ENCODE peak calls at places on chromosomes 5 and 9, in five cellular contexts. One of them, this sample, is unnamed.

GRCh38 chr5:33041586-33041985 is 330.5 kb downstream of the NPR3 start:
- DNase-seq in neuronal stem cell: no peak
- DNase-seq in IMR-90: no peak
- DNase-seq in mesendoderm: no peak
- DNase-seq in mesenchymal stem cell: no peak
- DNase-seq in this sample: no peak

GRCh38 chr9:106588601-106589000 is 274.4 kb upstream of the ZNF462 start:
- DNase-seq in neuronal stem cell: no peak
- DNase-seq in IMR-90: no peak
- DNase-seq in mesendoderm: peak
- DNase-seq in mesenchymal stem cell: peak
- DNase-seq in this sample: peak

GRCh38 chr9:86731511-86731993 is 215.8 kb downstream of the GAS1 start:
- DNase-seq in neuronal stem cell: no peak
- DNase-seq in IMR-90: peak
- DNase-seq in mesendoderm: no peak
- DNase-seq in mesenchymal stem cell: no peak
- DNase-seq in this sample: no peak

GRCh38 chr5:23977365-23977764 is 470.0 kb downstream of the PRDM9 start:
- DNase-seq in neuronal stem cell: no peak
- DNase-seq in IMR-90: no peak
- DNase-seq in mesendoderm: peak
- DNase-seq in mesenchymal stem cell: no peak
- DNase-seq in this sample: no peak

GRCh38 chr5:174935854-174936474 is 211.6 kb downstream of the MSX2 start:
- DNase-seq in neuronal stem cell: peak
- DNase-seq in IMR-90: peak
- DNase-seq in mesendoderm: peak
- DNase-seq in mesenchymal stem cell: peak
- DNase-seq in this sample: peak

GRCh38 chr9:73979894-73980264 is 517.3 kb upstream of the RORB start:
- DNase-seq in neuronal stem cell: no peak
- DNase-seq in IMR-90: no peak
- DNase-seq in mesendoderm: no peak
- DNase-seq in mesenchymal stem cell: no peak
- DNase-seq in this sample: no peak

GRCh38 chr5:65926276-65926761 is at the start of gene ERBIN:
- DNase-seq in neuronal stem cell: peak
- DNase-seq in IMR-90: peak
- DNase-seq in mesendoderm: peak
- DNase-seq in mesenchymal stem cell: peak
- DNase-seq in this sample: peak

GRCh38 chr5:32990593-32991415 is 279.7 kb downstream of the NPR3 start:
- DNase-seq in neuronal stem cell: no peak
- DNase-seq in IMR-90: no peak
- DNase-seq in mesendoderm: no peak
- DNase-seq in mesenchymal stem cell: no peak
- DNase-seq in this sample: no peak

GRCh38 chr9:110027624-110028023 is 180.3 kb downstream of the C9orf152 start:
- DNase-seq in neuronal stem cell: peak
- DNase-seq in IMR-90: peak
- DNase-seq in mesendoderm: no peak
- DNase-seq in mesenchymal stem cell: peak
- DNase-seq in this sample: peak

GRCh38 chr5:90803891-90804290 is 245.3 kb downstream of the ADGRV1 start:
- DNase-seq in neuronal stem cell: no peak
- DNase-seq in IMR-90: no peak
- DNase-seq in mesendoderm: no peak
- DNase-seq in mesenchymal stem cell: no peak
- DNase-seq in this sample: peak

GRCh38 chr9:12699529-12699928 is 6.3 kb downstream of the TYRP1 start:
- DNase-seq in neuronal stem cell: no peak
- DNase-seq in IMR-90: peak
- DNase-seq in mesendoderm: peak
- DNase-seq in mesenchymal stem cell: peak
- DNase-seq in this sample: no peak

GRCh38 chr5:151040211-151040747 is 19.9 kb downstream of the GPX3 start:
- DNase-seq in neuronal stem cell: no peak
- DNase-seq in IMR-90: peak
- DNase-seq in mesendoderm: peak
- DNase-seq in mesenchymal stem cell: no peak
- DNase-seq in this sample: peak

GRCh38 chr5:37370550-37370863 is 399 bp downstream of the NUP155 start:
- DNase-seq in neuronal stem cell: no peak
- DNase-seq in IMR-90: no peak
- DNase-seq in mesendoderm: peak
- DNase-seq in mesenchymal stem cell: no peak
- DNase-seq in this sample: no peak

GRCh38 chr5:37375091-37375490 is 4.0 kb upstream of the WDR70 start:
- DNase-seq in neuronal stem cell: no peak
- DNase-seq in IMR-90: no peak
- DNase-seq in mesendoderm: no peak
- DNase-seq in mesenchymal stem cell: no peak
- DNase-seq in this sample: no peak

GRCh38 chr5:37370864-37371726 is at the start of gene NUP155:
- DNase-seq in neuronal stem cell: peak
- DNase-seq in IMR-90: peak
- DNase-seq in mesendoderm: peak
- DNase-seq in mesenchymal stem cell: peak
- DNase-seq in this sample: peak
- H3K23ac ChIP-seq in neuronal stem cell: no peak
- H3K23ac ChIP-seq in IMR-90: peak
- H3K23ac ChIP-seq in mesendoderm: no peak
- H3K23ac ChIP-seq in mesenchymal stem cell: no peak
- H3K23ac ChIP-seq in this sample: no peak

GRCh38 chr9:5479994-5480694 is 29.8 kb downstream of the CD274 start:
- DNase-seq in neuronal stem cell: no peak
- DNase-seq in IMR-90: no peak
- DNase-seq in mesendoderm: no peak
- DNase-seq in mesenchymal stem cell: peak
- DNase-seq in this sample: no peak

GRCh38 chr9:5482194-5482593 is 28.1 kb upstream of the PDCD1LG2 start:
- DNase-seq in neuronal stem cell: no peak
- DNase-seq in IMR-90: no peak
- DNase-seq in mesendoderm: peak
- DNase-seq in mesenchymal stem cell: no peak
- DNase-seq in this sample: no peak

GRCh38 chr9:5478214-5478613 is 27.9 kb downstream of the CD274 start:
- DNase-seq in neuronal stem cell: no peak
- DNase-seq in IMR-90: no peak
- DNase-seq in mesendoderm: no peak
- DNase-seq in mesenchymal stem cell: no peak
- DNase-seq in this sample: no peak

GRCh38 chr9:5481744-5482027 is 28.6 kb upstream of the PDCD1LG2 start:
- DNase-seq in neuronal stem cell: no peak
- DNase-seq in IMR-90: no peak
- DNase-seq in mesendoderm: no peak
- DNase-seq in mesenchymal stem cell: no peak
- DNase-seq in this sample: no peak

GRCh38 chr9:5480919-5481743 is 29.2 kb upstream of the PDCD1LG2 start:
- DNase-seq in neuronal stem cell: no peak
- DNase-seq in IMR-90: no peak
- DNase-seq in mesendoderm: no peak
- DNase-seq in mesenchymal stem cell: no peak
- DNase-seq in this sample: peak
- H3K23ac ChIP-seq in neuronal stem cell: no peak
- H3K23ac ChIP-seq in IMR-90: no peak
- H3K23ac ChIP-seq in mesendoderm: no peak
- H3K23ac ChIP-seq in mesenchymal stem cell: no peak
- H3K23ac ChIP-seq in this sample: no peak

GRCh38 chr5:126591549-126591948 is 3.5 kb downstream of the ALDH7A1 start:
- DNase-seq in neuronal stem cell: no peak
- DNase-seq in IMR-90: no peak
- DNase-seq in mesendoderm: no peak
- DNase-seq in mesenchymal stem cell: no peak
- DNase-seq in this sample: no peak

GRCh38 chr5:126597156-126597555 is 2.1 kb upstream of the ALDH7A1 start:
- DNase-seq in neuronal stem cell: no peak
- DNase-seq in IMR-90: peak
- DNase-seq in mesendoderm: no peak
- DNase-seq in mesenchymal stem cell: peak
- DNase-seq in this sample: peak

GRCh38 chr5:126594077-126594476 is 942 bp downstream of the ALDH7A1 start:
- DNase-seq in neuronal stem cell: no peak
- DNase-seq in IMR-90: peak
- DNase-seq in mesendoderm: peak
- DNase-seq in mesenchymal stem cell: peak
- DNase-seq in this sample: peak

GRCh38 chr5:126595486-126596083 is 566 bp upstream of the ALDH7A1 start:
- DNase-seq in neuronal stem cell: no peak
- DNase-seq in IMR-90: peak
- DNase-seq in mesendoderm: no peak
- DNase-seq in mesenchymal stem cell: no peak
- DNase-seq in this sample: no peak

GRCh38 chr5:126594676-126595485 is at the start of gene ALDH7A1:
- DNase-seq in neuronal stem cell: peak
- DNase-seq in IMR-90: no peak
- DNase-seq in mesendoderm: peak
- DNase-seq in mesenchymal stem cell: peak
- DNase-seq in this sample: peak
- H3K23ac ChIP-seq in neuronal stem cell: peak
- H3K23ac ChIP-seq in IMR-90: peak
- H3K23ac ChIP-seq in mesendoderm: no peak
- H3K23ac ChIP-seq in mesenchymal stem cell: no peak
- H3K23ac ChIP-seq in this sample: no peak

DNA sequence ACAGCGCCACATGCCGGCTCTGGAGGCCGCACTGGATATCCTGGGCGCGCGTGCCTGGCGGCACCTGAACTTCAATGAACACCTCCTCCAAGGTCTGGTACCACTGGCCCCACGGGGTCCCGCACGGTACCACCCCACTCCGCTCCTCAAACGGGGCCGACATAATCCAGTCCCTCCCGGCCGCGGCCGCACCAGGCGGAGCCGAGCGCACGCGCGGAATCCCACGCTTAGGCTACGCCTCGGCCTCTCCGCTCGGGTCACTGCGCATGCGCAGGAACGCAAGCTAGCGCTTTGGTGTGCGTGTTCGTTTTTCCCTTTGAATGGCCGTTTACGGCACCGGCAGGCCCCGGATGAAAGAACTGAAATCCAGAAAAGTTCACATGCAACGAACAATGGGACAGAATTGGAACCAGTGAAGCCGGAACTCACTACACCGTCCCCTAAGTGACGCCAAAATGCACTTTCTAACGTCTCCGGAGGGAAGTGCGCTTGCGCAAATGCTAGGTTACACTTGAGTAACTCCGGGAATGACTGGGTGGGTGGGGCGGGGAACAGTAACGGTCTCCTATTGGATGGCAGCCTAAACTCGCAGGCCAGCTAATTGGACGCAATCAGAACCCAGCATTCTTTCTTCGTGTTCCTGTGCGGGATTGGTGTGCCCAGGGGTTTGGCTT is at the start of gene NUDCD2:
- DNase-seq in neuronal stem cell: peak
- DNase-seq in IMR-90: peak
- DNase-seq in mesendoderm: peak
- DNase-seq in mesenchymal stem cell: peak
- DNase-seq in this sample: peak
- H3K23ac ChIP-seq in neuronal stem cell: peak
- H3K23ac ChIP-seq in IMR-90: peak
- H3K23ac ChIP-seq in mesendoderm: no peak
- H3K23ac ChIP-seq in mesenchymal stem cell: no peak
- H3K23ac ChIP-seq in this sample: no peak

DNA sequence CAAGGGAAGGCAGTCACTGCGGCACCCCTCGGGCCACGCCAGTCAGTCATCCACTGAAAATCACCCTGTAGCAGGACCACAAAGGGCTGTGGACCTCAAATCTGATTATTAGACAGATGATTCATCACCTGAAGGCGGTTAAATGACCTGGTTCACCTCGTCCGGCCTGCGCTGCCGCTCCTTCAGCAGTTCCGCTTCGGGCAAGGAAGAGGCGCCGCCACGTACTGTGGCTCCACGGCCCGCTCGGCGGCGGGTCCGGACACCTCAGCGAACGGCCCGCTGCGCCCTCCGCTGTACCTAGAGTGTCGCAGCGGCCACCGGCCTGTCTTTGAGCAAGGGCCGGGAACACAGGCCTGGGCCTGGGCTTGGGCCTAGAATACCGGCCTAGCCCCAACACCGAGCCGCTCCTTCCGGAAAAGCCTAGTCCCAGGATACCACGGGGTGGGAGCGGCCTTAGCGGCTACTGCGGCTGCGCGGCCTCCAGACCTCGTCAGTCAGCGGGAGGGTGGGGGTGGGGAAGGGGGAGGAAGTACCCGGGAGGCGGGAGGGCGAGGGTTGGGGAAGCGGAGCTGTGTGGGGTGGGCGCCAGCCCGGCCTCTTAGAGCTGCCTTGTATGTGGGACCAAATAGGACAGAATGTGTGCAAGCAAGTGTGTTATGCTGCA is at the start of gene KLHL9:
- DNase-seq in neuronal stem cell: peak
- DNase-seq in IMR-90: peak
- DNase-seq in mesendoderm: peak
- DNase-seq in mesenchymal stem cell: peak
- DNase-seq in this sample: peak
- H3K23ac ChIP-seq in neuronal stem cell: peak
- H3K23ac ChIP-seq in IMR-90: peak
- H3K23ac ChIP-seq in mesendoderm: no peak
- H3K23ac ChIP-seq in mesenchymal stem cell: peak
- H3K23ac ChIP-seq in this sample: no peak

GRCh38 chr5:81545911-81546310 is 152.0 kb upstream of the ACOT12 start:
- DNase-seq in neuronal stem cell: no peak
- DNase-seq in IMR-90: no peak
- DNase-seq in mesendoderm: no peak
- DNase-seq in mesenchymal stem cell: no peak
- DNase-seq in this sample: no peak
- H3K23ac ChIP-seq in neuronal stem cell: no peak
- H3K23ac ChIP-seq in IMR-90: no peak
- H3K23ac ChIP-seq in mesendoderm: no peak
- H3K23ac ChIP-seq in mesenchymal stem cell: no peak
- H3K23ac ChIP-seq in this sample: no peak

DNA sequence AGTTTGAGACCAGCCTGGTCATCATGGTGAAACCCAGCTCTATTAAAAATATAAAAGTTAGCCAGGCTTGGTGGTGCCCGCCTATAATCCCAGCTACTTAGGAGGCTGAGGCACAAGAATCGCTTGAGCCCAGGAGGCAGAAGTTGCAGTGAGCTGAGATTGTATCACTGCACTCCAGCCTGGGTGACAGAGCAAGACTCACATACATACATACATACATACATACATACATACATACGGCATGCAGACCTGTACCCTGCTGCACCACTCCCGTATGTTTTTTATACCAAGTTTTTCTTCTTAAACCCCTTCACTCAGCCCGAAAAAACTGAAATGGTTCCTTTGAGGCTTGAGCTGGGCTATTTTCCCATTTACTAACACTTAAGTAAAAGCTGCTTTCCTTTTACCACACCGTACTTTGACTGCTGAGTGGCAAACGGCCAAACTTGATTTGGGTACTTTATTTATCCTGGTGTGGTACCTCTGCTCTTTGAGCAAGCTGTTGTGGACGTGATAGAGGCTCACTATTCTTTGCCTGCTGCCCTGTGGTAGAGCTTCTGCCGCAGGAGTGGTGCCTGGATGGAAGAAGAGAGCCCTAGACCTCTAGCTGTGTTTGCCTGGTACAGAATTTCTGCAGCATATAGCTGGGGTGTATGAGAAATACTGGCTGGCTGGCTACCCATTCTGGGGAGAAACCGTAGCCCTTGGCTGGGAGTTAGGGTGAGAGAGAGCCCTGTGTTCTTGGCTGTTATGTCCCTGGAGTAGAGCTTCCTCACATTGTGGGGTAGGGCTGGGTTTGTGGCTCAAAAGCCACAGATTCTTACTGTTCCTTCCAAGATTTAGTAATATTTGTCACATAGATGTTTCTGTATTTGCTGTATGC is 19.4 kb downstream of the IPO11 start:
- DNase-seq in neuronal stem cell: no peak
- DNase-seq in IMR-90: no peak
- DNase-seq in mesendoderm: no peak
- DNase-seq in mesenchymal stem cell: no peak
- DNase-seq in this sample: no peak
- H3K23ac ChIP-seq in neuronal stem cell: no peak
- H3K23ac ChIP-seq in IMR-90: no peak
- H3K23ac ChIP-seq in mesendoderm: no peak
- H3K23ac ChIP-seq in mesenchymal stem cell: no peak
- H3K23ac ChIP-seq in this sample: no peak

This sample was measured in trophoblast cell.